ENCODE peak calls at places on chromosomes 5 and 9, in six cellular contexts. One of them, this sample, is unnamed.

GRCh38 chr9:113978954-113979712 is 99.0 kb downstream of the AMBP start:
- DNase-seq in Panc1: no peak
- DNase-seq in C1 segment of cervical spinal cord: no peak
- DNase-seq in head of caudate nucleus: no peak
- DNase-seq in T-helper 17 cell: no peak
- DNase-seq in brain microvascular endothelial cell: no peak
- DNase-seq in this sample: no peak

GRCh38 chr5:160312139-160312959 is at the start of gene CCNJL:
- DNase-seq in Panc1: no peak
- DNase-seq in C1 segment of cervical spinal cord: peak; percentile 78
- DNase-seq in head of caudate nucleus: peak; percentile 20
- DNase-seq in T-helper 17 cell: no peak
- DNase-seq in brain microvascular endothelial cell: no peak
- DNase-seq in this sample: no peak

GRCh38 chr5:14316471-14316870 is 173.3 kb downstream of the TRIO start:
- DNase-seq in Panc1: no peak
- DNase-seq in C1 segment of cervical spinal cord: no peak
- DNase-seq in head of caudate nucleus: no peak
- DNase-seq in T-helper 17 cell: no peak
- DNase-seq in brain microvascular endothelial cell: no peak
- DNase-seq in this sample: no peak

GRCh38 chr5:116532762-116533525 is 41.7 kb downstream of the SEMA6A start:
- DNase-seq in Panc1: no peak
- DNase-seq in C1 segment of cervical spinal cord: no peak
- DNase-seq in head of caudate nucleus: no peak
- DNase-seq in T-helper 17 cell: no peak
- DNase-seq in brain microvascular endothelial cell: no peak
- DNase-seq in this sample: no peak

GRCh38 chr5:127864511-127864910 is 161.3 kb downstream of the CCDC192 start:
- DNase-seq in Panc1: no peak
- DNase-seq in C1 segment of cervical spinal cord: no peak
- DNase-seq in head of caudate nucleus: no peak
- DNase-seq in T-helper 17 cell: no peak
- DNase-seq in brain microvascular endothelial cell: no peak
- DNase-seq in this sample: no peak

GRCh38 chr5:55037046-55037771 is 13.2 kb downstream of the GZMK start:
- DNase-seq in Panc1: no peak
- DNase-seq in C1 segment of cervical spinal cord: no peak
- DNase-seq in head of caudate nucleus: no peak
- DNase-seq in T-helper 17 cell: no peak
- DNase-seq in brain microvascular endothelial cell: no peak
- DNase-seq in this sample: no peak

GRCh38 chr9:114314881-114315722 is 7.8 kb upstream of the ORM1 start:
- DNase-seq in Panc1: no peak
- DNase-seq in C1 segment of cervical spinal cord: no peak
- DNase-seq in head of caudate nucleus: no peak
- DNase-seq in T-helper 17 cell: no peak
- DNase-seq in brain microvascular endothelial cell: no peak
- DNase-seq in this sample: no peak

GRCh38 chr5:119470851-119471451 is 18.7 kb downstream of the HSD17B4 start:
- DNase-seq in Panc1: no peak
- DNase-seq in C1 segment of cervical spinal cord: no peak
- DNase-seq in head of caudate nucleus: no peak
- DNase-seq in T-helper 17 cell: no peak
- DNase-seq in brain microvascular endothelial cell: peak; percentile 28
- DNase-seq in this sample: no peak

GRCh38 chr5:120464627-120465280 is 654 bp downstream of the PRR16 start:
- DNase-seq in Panc1: no peak
- DNase-seq in C1 segment of cervical spinal cord: peak; percentile 85
- DNase-seq in head of caudate nucleus: peak; percentile 46
- DNase-seq in T-helper 17 cell: no peak
- DNase-seq in brain microvascular endothelial cell: peak; percentile 47
- DNase-seq in this sample: no peak

GRCh38 chr9:76115396-76115795 is 224.9 kb downstream of the PCSK5 start:
- DNase-seq in Panc1: no peak
- DNase-seq in C1 segment of cervical spinal cord: no peak
- DNase-seq in head of caudate nucleus: no peak
- DNase-seq in T-helper 17 cell: no peak
- DNase-seq in brain microvascular endothelial cell: no peak
- DNase-seq in this sample: no peak

GRCh38 chr9:86756576-86757381 is 190.5 kb downstream of the GAS1 start:
- DNase-seq in Panc1: no peak
- DNase-seq in C1 segment of cervical spinal cord: no peak
- DNase-seq in head of caudate nucleus: no peak
- DNase-seq in T-helper 17 cell: no peak
- DNase-seq in brain microvascular endothelial cell: no peak
- DNase-seq in this sample: no peak

GRCh38 chr9:124878518-124878917 is 16.6 kb downstream of the ARPC5L start:
- DNase-seq in Panc1: no peak
- DNase-seq in C1 segment of cervical spinal cord: no peak
- DNase-seq in head of caudate nucleus: no peak
- DNase-seq in T-helper 17 cell: no peak
- DNase-seq in brain microvascular endothelial cell: no peak
- DNase-seq in this sample: no peak

GRCh38 chr9:101737705-101738565 is 512 bp downstream of the GRIN3A start:
- DNase-seq in Panc1: no peak
- DNase-seq in C1 segment of cervical spinal cord: no peak
- DNase-seq in head of caudate nucleus: peak; percentile 8
- DNase-seq in T-helper 17 cell: no peak
- DNase-seq in brain microvascular endothelial cell: no peak
- DNase-seq in this sample: no peak

GRCh38 chr9:2800385-2801179 is 43.3 kb downstream of the PUM3 start:
- DNase-seq in Panc1: no peak
- DNase-seq in C1 segment of cervical spinal cord: no peak
- DNase-seq in head of caudate nucleus: no peak
- DNase-seq in T-helper 17 cell: no peak
- DNase-seq in brain microvascular endothelial cell: no peak
- DNase-seq in this sample: no peak

GRCh38 chr5:40679998-40680681 is 425 bp downstream of the PTGER4 start:
- DNase-seq in Panc1: no peak
- DNase-seq in C1 segment of cervical spinal cord: no peak
- DNase-seq in head of caudate nucleus: no peak
- DNase-seq in T-helper 17 cell: no peak
- DNase-seq in brain microvascular endothelial cell: no peak
- DNase-seq in this sample: no peak

GRCh38 chr5:138696501-138696900 is 56.7 kb upstream of the CTNNA1 start:
- DNase-seq in Panc1: no peak
- DNase-seq in C1 segment of cervical spinal cord: no peak
- DNase-seq in head of caudate nucleus: peak; percentile 21
- DNase-seq in T-helper 17 cell: no peak
- DNase-seq in brain microvascular endothelial cell: peak; percentile 93
- DNase-seq in this sample: peak; percentile 41

GRCh38 chr5:74040811-74041491 is 415.0 kb downstream of the ARHGEF28 start:
- DNase-seq in Panc1: no peak
- DNase-seq in C1 segment of cervical spinal cord: no peak
- DNase-seq in head of caudate nucleus: no peak
- DNase-seq in T-helper 17 cell: no peak
- DNase-seq in brain microvascular endothelial cell: no peak
- DNase-seq in this sample: no peak

GRCh38 chr9:93678199-93679019 is 102.0 kb downstream of the PHF2 start:
- DNase-seq in Panc1: no peak
- DNase-seq in C1 segment of cervical spinal cord: no peak
- DNase-seq in head of caudate nucleus: no peak
- DNase-seq in T-helper 17 cell: no peak
- DNase-seq in brain microvascular endothelial cell: no peak
- DNase-seq in this sample: no peak

GRCh38 chr5:175436403-175436802 is 7.6 kb downstream of the DRD1 start:
- DNase-seq in Panc1: no peak
- DNase-seq in C1 segment of cervical spinal cord: no peak
- DNase-seq in head of caudate nucleus: no peak
- DNase-seq in T-helper 17 cell: no peak
- DNase-seq in brain microvascular endothelial cell: no peak
- DNase-seq in this sample: no peak

GRCh38 chr9:110049699-110050450 is 158.1 kb downstream of the C9orf152 start:
- DNase-seq in Panc1: no peak
- DNase-seq in C1 segment of cervical spinal cord: no peak
- DNase-seq in head of caudate nucleus: no peak
- DNase-seq in T-helper 17 cell: peak; percentile 9
- DNase-seq in brain microvascular endothelial cell: no peak
- DNase-seq in this sample: no peak

GRCh38 chr5:77232545-77232944 is 22.1 kb downstream of the PDE8B start:
- DNase-seq in Panc1: no peak
- DNase-seq in C1 segment of cervical spinal cord: no peak
- DNase-seq in head of caudate nucleus: no peak
- DNase-seq in T-helper 17 cell: no peak
- DNase-seq in brain microvascular endothelial cell: peak; percentile 7
- DNase-seq in this sample: no peak

GRCh38 chr5:170720179-170720578 is 63.3 kb upstream of the GABRP start:
- DNase-seq in Panc1: no peak
- DNase-seq in C1 segment of cervical spinal cord: no peak
- DNase-seq in head of caudate nucleus: no peak
- DNase-seq in T-helper 17 cell: no peak
- DNase-seq in brain microvascular endothelial cell: no peak
- DNase-seq in this sample: no peak

GRCh38 chr5:5344051-5344571 is 78.4 kb upstream of the ICE1 start:
- DNase-seq in Panc1: no peak
- DNase-seq in C1 segment of cervical spinal cord: no peak
- DNase-seq in head of caudate nucleus: no peak
- DNase-seq in T-helper 17 cell: no peak
- DNase-seq in brain microvascular endothelial cell: no peak
- DNase-seq in this sample: peak; percentile 62

GRCh38 chr5:172875372-172876279 is 41.6 kb downstream of the ERGIC1 start:
- DNase-seq in Panc1: no peak
- DNase-seq in C1 segment of cervical spinal cord: peak; percentile 86
- DNase-seq in head of caudate nucleus: no peak
- DNase-seq in T-helper 17 cell: no peak
- DNase-seq in brain microvascular endothelial cell: no peak
- DNase-seq in this sample: no peak

GRCh38 chr5:124259017-124259416 is 487.4 kb downstream of the ZNF608 start:
- DNase-seq in Panc1: no peak
- DNase-seq in C1 segment of cervical spinal cord: no peak
- DNase-seq in head of caudate nucleus: no peak
- DNase-seq in T-helper 17 cell: no peak
- DNase-seq in brain microvascular endothelial cell: no peak
- DNase-seq in this sample: no peak

GRCh38 chr5:691817-692529 is 1.2 kb downstream of the TPPP start:
- DNase-seq in Panc1: no peak
- DNase-seq in C1 segment of cervical spinal cord: no peak
- DNase-seq in head of caudate nucleus: no peak
- DNase-seq in T-helper 17 cell: no peak
- DNase-seq in brain microvascular endothelial cell: no peak
- DNase-seq in this sample: no peak

GRCh38 chr9:71796368-71796767 is 28.1 kb upstream of the CEMIP2 start:
- DNase-seq in Panc1: no peak
- DNase-seq in C1 segment of cervical spinal cord: no peak
- DNase-seq in head of caudate nucleus: no peak
- DNase-seq in T-helper 17 cell: no peak
- DNase-seq in brain microvascular endothelial cell: no peak
- DNase-seq in this sample: no peak

GRCh38 chr5:56302027-56302426 is 68.9 kb upstream of the ANKRD55 start:
- DNase-seq in Panc1: no peak
- DNase-seq in C1 segment of cervical spinal cord: no peak
- DNase-seq in head of caudate nucleus: no peak
- DNase-seq in T-helper 17 cell: no peak
- DNase-seq in brain microvascular endothelial cell: no peak
- DNase-seq in this sample: no peak

GRCh38 chr5:158701406-158702177 is 398.1 kb downstream of the EBF1 start:
- DNase-seq in Panc1: no peak
- DNase-seq in C1 segment of cervical spinal cord: no peak
- DNase-seq in head of caudate nucleus: no peak
- DNase-seq in T-helper 17 cell: no peak
- DNase-seq in brain microvascular endothelial cell: peak; percentile 58
- DNase-seq in this sample: no peak

GRCh38 chr9:89746385-89747116 is 141.7 kb downstream of the GADD45G start:
- DNase-seq in Panc1: no peak
- DNase-seq in C1 segment of cervical spinal cord: no peak
- DNase-seq in head of caudate nucleus: no peak
- DNase-seq in T-helper 17 cell: no peak
- DNase-seq in brain microvascular endothelial cell: peak; percentile 8
- DNase-seq in this sample: no peak

GRCh38 chr5:178301641-178302040 is 69.0 kb upstream of the PHYKPL start:
- DNase-seq in Panc1: no peak
- DNase-seq in C1 segment of cervical spinal cord: no peak
- DNase-seq in head of caudate nucleus: no peak
- DNase-seq in T-helper 17 cell: no peak
- DNase-seq in brain microvascular endothelial cell: no peak
- DNase-seq in this sample: no peak

GRCh38 chr5:96597441-96598020 is 64.6 kb upstream of the CAST start:
- DNase-seq in Panc1: peak; percentile 51
- DNase-seq in C1 segment of cervical spinal cord: no peak
- DNase-seq in head of caudate nucleus: peak; percentile 36
- DNase-seq in T-helper 17 cell: no peak
- DNase-seq in brain microvascular endothelial cell: peak; percentile 42
- DNase-seq in this sample: no peak

GRCh38 chr5:134000116-134000515 is 4.7 kb downstream of the VDAC1 start:
- DNase-seq in Panc1: no peak
- DNase-seq in C1 segment of cervical spinal cord: no peak
- DNase-seq in head of caudate nucleus: no peak
- DNase-seq in T-helper 17 cell: no peak
- DNase-seq in brain microvascular endothelial cell: no peak
- DNase-seq in this sample: no peak

GRCh38 chr5:133460172-133460758 is 152.1 kb downstream of the FSTL4 start:
- DNase-seq in Panc1: peak; percentile 18
- DNase-seq in C1 segment of cervical spinal cord: no peak
- DNase-seq in head of caudate nucleus: no peak
- DNase-seq in T-helper 17 cell: no peak
- DNase-seq in brain microvascular endothelial cell: no peak
- DNase-seq in this sample: no peak

GRCh38 chr5:1294839-1295649 is at the start of gene TERT:
- DNase-seq in Panc1: no peak
- DNase-seq in C1 segment of cervical spinal cord: no peak
- DNase-seq in head of caudate nucleus: peak; percentile 38
- DNase-seq in T-helper 17 cell: peak; percentile 68
- DNase-seq in brain microvascular endothelial cell: no peak
- DNase-seq in this sample: no peak

GRCh38 chr5:72106922-72107873 is at the start of gene MAP1B:
- DNase-seq in Panc1: no peak
- DNase-seq in C1 segment of cervical spinal cord: peak; percentile 83
- DNase-seq in head of caudate nucleus: peak; percentile 86
- DNase-seq in T-helper 17 cell: no peak
- DNase-seq in brain microvascular endothelial cell: peak; percentile 45
- DNase-seq in this sample: no peak

GRCh38 chr9:112327718-112328450 is 5.5 kb downstream of the PTBP3 start:
- DNase-seq in Panc1: no peak
- DNase-seq in C1 segment of cervical spinal cord: no peak
- DNase-seq in head of caudate nucleus: no peak
- DNase-seq in T-helper 17 cell: no peak
- DNase-seq in brain microvascular endothelial cell: no peak
- DNase-seq in this sample: no peak

GRCh38 chr9:70954126-70954525 is 167.3 kb downstream of the TRPM3 start:
- DNase-seq in Panc1: no peak
- DNase-seq in C1 segment of cervical spinal cord: no peak
- DNase-seq in head of caudate nucleus: no peak
- DNase-seq in T-helper 17 cell: no peak
- DNase-seq in brain microvascular endothelial cell: peak; percentile 87
- DNase-seq in this sample: no peak

This sample was measured in glomerular endothelial cell.